ENCODE peak calls at places on chromosome 1, in six cellular contexts. A is Calu3, I is GM12865, D is fibroblast of villous mesenchyme, R is Caco-2, O is NCI-H1694 treated with DMSO at 0.1 percent for 48 hours. T is an unnamed sample.

GRCh38 chr1:204479387-204480136 is 15.0 kb downstream of the PIK3C2B start:
- DNase-seq in A (peak; percentile 60), I (no peak), D (no peak), R (no peak), O (peak; percentile 18), T (no peak)

GRCh38 chr1:15027515-15027948 is 126.0 kb upstream of the TMEM51 start:
- DNase-seq in A (peak; percentile 76), I (peak; percentile 31), D (peak; percentile 70), R (peak; percentile 62), O (peak; percentile 16), T (peak; percentile 63)

GRCh38 chr1:78033797-78034172 is 12.0 kb upstream of the GIPC2 start:
- DNase-seq in A (no peak), I (no peak), D (no peak), R (no peak), O (no peak), T (no peak)

GRCh38 chr1:46532498-46533178 is 18.8 kb downstream of the KNCN start:
- DNase-seq in A (peak; percentile 84), I (peak; percentile 51), D (peak; percentile 43), R (no peak), O (peak; percentile 46), T (peak; percentile 57)

GRCh38 chr1:192958871-192959270 is 100.3 kb downstream of the UCHL5 start:
- DNase-seq in A (no peak), I (no peak), D (no peak), R (no peak), O (no peak), T (no peak)

GRCh38 chr1:8985915-8986813 is 40.1 kb downstream of the SLC2A7 start:
- DNase-seq in A (peak; percentile 63), I (no peak), D (peak; percentile 89), R (no peak), O (peak; percentile 54), T (peak; percentile 91)

GRCh38 chr1:116820362-116820761 is 66.1 kb downstream of the CD2 start:
- DNase-seq in A (peak; percentile 56), I (no peak), D (peak; percentile 84), R (no peak), O (no peak), T (peak; percentile 84)

GRCh38 chr1:183824295-183824694 is 19.4 kb downstream of the RGL1 start:
- DNase-seq in A (no peak), I (no peak), D (no peak), R (no peak), O (no peak), T (no peak)

GRCh38 chr1:13550663-13551062 is 33.0 kb upstream of the PDPN start:
- DNase-seq in A (no peak), I (no peak), D (peak; percentile 89), R (no peak), O (no peak), T (no peak)

GRCh38 chr1:107936498-107937481 is 28.2 kb downstream of the VAV3 start:
- DNase-seq in A (peak; percentile 61), I (peak; percentile 81), D (peak; percentile 76), R (no peak), O (no peak), T (peak; percentile 83)

GRCh38 chr1:171263915-171264314 is 15.6 kb downstream of the FMO1 start:
- DNase-seq in A (no peak), I (no peak), D (no peak), R (no peak), O (no peak), T (no peak)

GRCh38 chr1:40153073-40153770 is 8.0 kb upstream of the RLF start:
- DNase-seq in A (no peak), I (peak; percentile 83), D (peak; percentile 74), R (no peak), O (peak; percentile 9), T (peak; percentile 73)

GRCh38 chr1:217270121-217270520 is 360.8 kb downstream of the GPATCH2 start:
- DNase-seq in A (no peak), I (no peak), D (no peak), R (no peak), O (no peak), T (no peak)

T was measured in mesenchymal stem cell.